ENCODE peak calls at places on chromosomes 1 and 21, in ten cellular contexts. G is A549; D is CD4-positive, alpha-beta T cell; J is GM23338; C is neural progenitor cell; V is GM10248; I is psoas muscle; W is right lobe of liver; A is BJ; Y is chondrocyte. R is an unnamed sample.

GRCh38 chr1:30138891-30139290 is 584.5 kb downstream of the MATN1 start:
- DNase-seq in J (no peak), I (no peak), C (no peak), V (no peak), D (no peak), A (no peak), Y (no peak), W (no peak), G (no peak), R (no peak)

GRCh38 chr1:182227864-182228547 is 163.6 kb downstream of the GLUL start:
- DNase-seq in W (no peak), I (no peak), Y (no peak), D (no peak), J (no peak), A (no peak), G (no peak), V (no peak), C (no peak), R (no peak)

GRCh38 chr21:31372176-31372765 is 28.2 kb upstream of the TIAM1 start:
- DNase-seq in W (no peak), G (no peak), V (no peak), I (no peak), D (no peak), J (no peak), C (no peak), Y (no peak), A (no peak), R (no peak)

GRCh38 chr1:155277896-155278688 is 829 bp downstream of the HCN3 start:
- DNase-seq in D (peak; percentile 72), A (no peak), G (peak; percentile 86), V (peak; percentile 74), J (peak; percentile 99), Y (no peak), W (no peak), C (peak; percentile 91), I (peak; percentile 69), R (peak; percentile 80)

GRCh38 chr1:125118147-125118993 is 3933.6 kb downstream of the SRGAP2C start:
- DNase-seq in W (peak; percentile 22), I (no peak), C (no peak), V (no peak), A (no peak), Y (no peak), D (no peak), G (no peak), J (no peak), R (no peak)

GRCh38 chr1:186839077-186839400 is 10.3 kb downstream of the PLA2G4A start:
- DNase-seq in A (no peak), I (no peak), J (no peak), W (no peak), Y (no peak), C (no peak), D (no peak), G (no peak), V (no peak), R (no peak)

GRCh38 chr1:31161571-31161970 is 78.1 kb downstream of the NKAIN1 start:
- DNase-seq in W (no peak), V (no peak), Y (no peak), A (no peak), J (no peak), I (no peak), G (no peak), D (no peak), C (no peak), R (no peak)

GRCh38 chr1:231016234-231016633 is 23.8 kb downstream of the FAM89A start:
- DNase-seq in D (no peak), J (no peak), V (no peak), Y (no peak), A (no peak), W (no peak), G (no peak), I (no peak), C (no peak), R (no peak)

GRCh38 chr1:242452573-242452972 is 71.9 kb downstream of the PLD5 start:
- DNase-seq in V (no peak), J (no peak), Y (no peak), W (no peak), A (no peak), C (no peak), D (no peak), G (no peak), I (no peak), R (no peak)

GRCh38 chr1:24374891-24375786 is 38.4 kb downstream of the STPG1 start:
- DNase-seq in G (no peak), D (no peak), C (peak; percentile 88), J (peak; percentile 84), V (no peak), Y (no peak), A (no peak), W (no peak), I (no peak), R (no peak)

GRCh38 chr1:7784492-7785071 is 491 bp downstream of the PER3 start:
- DNase-seq in G (no peak), C (peak; percentile 15), I (no peak), D (no peak), J (peak; percentile 38), V (no peak), Y (no peak), W (no peak), A (no peak), R (no peak)

GRCh38 chr1:45518910-45519309 is 2.8 kb downstream of the PRDX1 start:
- DNase-seq in Y (no peak), I (no peak), G (no peak), A (no peak), D (no peak), J (no peak), V (no peak), W (no peak), C (peak; percentile 39), R (no peak)

GRCh38 chr1:43651188-43651587 is 1.2 kb downstream of the KDM4A start:
- DNase-seq in A (no peak), G (no peak), C (peak; percentile 16), D (no peak), V (no peak), Y (no peak), W (no peak), J (no peak), I (no peak), R (no peak)

GRCh38 chr1:212958175-212958574 is 7.8 kb downstream of the VASH2 start:
- DNase-seq in W (no peak), Y (no peak), A (no peak), V (no peak), J (no peak), I (no peak), D (no peak), G (no peak), C (no peak), R (peak; percentile 45)

GRCh38 chr1:246761386-246761785 is 37.2 kb downstream of the SCCPDH start:
- DNase-seq in A (peak; percentile 71), W (no peak), I (no peak), J (no peak), C (no peak), G (no peak), D (no peak), V (no peak), Y (no peak), R (no peak)

GRCh38 chr1:99737016-99737415 is 29.4 kb downstream of the FRRS1 start:
- DNase-seq in W (no peak), A (no peak), V (no peak), C (peak; percentile 71), Y (no peak), D (no peak), G (peak; percentile 29), J (peak; percentile 82), I (no peak), R (no peak)

GRCh38 chr21:33976980-33977720 is 61.5 kb upstream of the ATP5PO start:
- DNase-seq in C (no peak), J (no peak), A (no peak), V (no peak), I (no peak), G (no peak), Y (no peak), D (no peak), W (no peak), R (no peak)

GRCh38 chr1:21834094-21834493 is 22.0 kb downstream of the LDLRAD2 start:
- DNase-seq in G (no peak), D (no peak), J (no peak), C (no peak), W (no peak), V (no peak), A (no peak), Y (no peak), I (no peak), R (no peak)
- TF ChIP-seq CTCF in G (no peak), D (no peak), J (no peak), C (no peak), W (no peak), V (no peak), A (no peak), Y (peak; percentile 32), I (no peak), R (no peak)

GRCh38 chr1:179599623-179600249 is 8.1 kb downstream of the TDRD5 start:
- DNase-seq in W (no peak), D (no peak), I (no peak), Y (no peak), V (no peak), G (peak; percentile 20), A (no peak), C (peak; percentile 55), J (peak; percentile 45), R (no peak)
- TF ChIP-seq CTCF in W (peak; percentile 39), D (no peak), I (peak; percentile 10), Y (peak; percentile 75), V (peak; percentile 11), G (peak; percentile 59), A (peak; percentile 44), C (peak; percentile 65), J (peak; percentile 75), R (peak; percentile 28)

GRCh38 chr1:178033019-178033418 is 60.9 kb upstream of the RASAL2 start:
- DNase-seq in Y (no peak), W (no peak), G (no peak), V (no peak), I (no peak), J (no peak), C (no peak), A (no peak), D (no peak), R (no peak)

GRCh38 chr1:178034676-178035075 is 59.2 kb upstream of the RASAL2 start:
- DNase-seq in J (no peak), Y (no peak), A (no peak), I (no peak), W (no peak), G (no peak), C (no peak), D (no peak), V (no peak), R (no peak)

GRCh38 chr1:178028973-178029481 is 59.2 kb upstream of the SEC16B start:
- DNase-seq in Y (no peak), W (no peak), D (no peak), A (no peak), V (no peak), J (no peak), C (no peak), G (no peak), I (no peak), R (no peak)

GRCh38 chr1:178030452-178030851 is 60.6 kb upstream of the SEC16B start:
- DNase-seq in Y (no peak), D (no peak), J (no peak), W (no peak), G (no peak), A (no peak), V (no peak), I (peak; percentile 26), C (no peak), R (no peak)

GRCh38 chr1:178031856-178032320 is 62.0 kb upstream of the RASAL2 start:
- DNase-seq in J (peak; percentile 92), D (no peak), Y (no peak), I (peak; percentile 85), C (peak; percentile 93), A (peak; percentile 41), W (peak; percentile 86), G (peak; percentile 87), V (peak; percentile 74), R (peak; percentile 78)
- TF ChIP-seq CTCF in J (peak; percentile 99), D (peak; percentile 22), Y (peak; percentile 92), I (peak; percentile 79), C (peak; percentile 93), A (peak; percentile 87), W (peak; percentile 87), G (peak; percentile 89), V (peak; percentile 77), R (peak; percentile 48)

GRCh38 chr1:110962892-110963665 is 643 bp downstream of the LRIF1 start:
- DNase-seq in W (peak; percentile 69), A (peak; percentile 28), V (peak; percentile 56), I (peak; percentile 45), C (peak; percentile 80), G (peak; percentile 25), Y (no peak), J (peak; percentile 90), D (peak; percentile 64), R (peak; percentile 50)
- TF ChIP-seq CTCF in W (no peak), A (peak; percentile 35), V (peak; percentile 8), I (no peak), C (no peak), G (no peak), Y (peak; percentile 36), J (no peak), D (no peak), R (no peak)

R was measured in GM13976.